ENCODE peak calls at places on chromosomes 2 and 18, in five cellular contexts. V is H1, F is sigmoid colon, Z is IMR-90, H is heart left ventricle. D is an unnamed sample.

GRCh38 chr2:174603280-174603679 is 5.7 kb upstream of the WIPF1 start:
- DNase-seq in F (peak; percentile 77), H (peak; percentile 65), V (no peak), Z (peak; percentile 67), D (peak; percentile 70)

GRCh38 chr2:219575566-219576504 is 3.7 kb downstream of the INHA start:
- DNase-seq in F (no peak), H (no peak), V (no peak), Z (no peak), D (no peak)

GRCh38 chr2:240355001-240355891 is 80.2 kb upstream of the GPC1 start:
- DNase-seq in V (no peak), H (no peak), Z (peak; percentile 76), F (no peak), D (no peak)

GRCh38 chr2:175282300-175282699 is 100.8 kb upstream of the ATP5MC3 start:
- DNase-seq in F (no peak), H (no peak), Z (peak; percentile 28), V (no peak), D (no peak)

GRCh38 chr2:105926960-105927678 is 182.4 kb downstream of the NCK2 start:
- DNase-seq in F (no peak), H (peak; percentile 61), V (no peak), Z (no peak), D (no peak)

GRCh38 chr2:41962912-41963652 is 84.7 kb upstream of the PKDCC start:
- DNase-seq in Z (no peak), V (no peak), F (no peak), H (no peak), D (no peak)

GRCh38 chr2:132568679-132569078 is 101.3 kb downstream of the LYPD1 start:
- DNase-seq in V (no peak), Z (no peak), H (no peak), F (no peak), D (no peak)

GRCh38 chr2:181468857-181469256 is 11.7 kb downstream of the ITGA4 start:
- DNase-seq in V (no peak), H (no peak), Z (no peak), F (no peak), D (no peak)

GRCh38 chr2:228674155-228674554 is 492.7 kb upstream of the SPHKAP start:
- DNase-seq in V (no peak), Z (no peak), F (no peak), H (no peak), D (no peak)

GRCh38 chr2:172734711-172735645 is 667 bp upstream of the RAPGEF4 start:
- DNase-seq in F (no peak), Z (no peak), V (no peak), H (no peak), D (no peak)

GRCh38 chr2:143558665-143559064 is 429.4 kb downstream of the ARHGAP15 start:
- DNase-seq in Z (peak; percentile 81), V (no peak), F (no peak), H (no peak), D (no peak)

GRCh38 chr2:67851946-67852345 is 210.9 kb downstream of the C1D start:
- DNase-seq in Z (no peak), H (no peak), V (no peak), F (no peak), D (no peak)

GRCh38 chr18:27899893-27900292 is 277.0 kb downstream of the CDH2 start:
- DNase-seq in V (no peak), F (no peak), Z (no peak), H (no peak), D (no peak)

GRCh38 chr2:27117995-27118524 is 868 bp downstream of the CGREF1 start:
- DNase-seq in V (no peak), F (no peak), H (no peak), Z (no peak), D (no peak)

GRCh38 chr18:57649536-57650495 is 28.2 kb upstream of the NARS1 start:
- DNase-seq in Z (peak; percentile 70), H (no peak), V (no peak), F (no peak), D (no peak)

GRCh38 chr2:229129738-229130371 is 141.2 kb downstream of the PID1 start:
- DNase-seq in Z (no peak), F (no peak), V (no peak), H (no peak), D (peak; percentile 70)

GRCh38 chr18:12828116-12829051 is 55.7 kb downstream of the PTPN2 start:
- DNase-seq in V (no peak), F (no peak), H (no peak), Z (peak; percentile 65), D (no peak)

GRCh38 chr18:75213610-75214009 is 3.0 kb downstream of the TSHZ1 start:
- DNase-seq in V (no peak), Z (peak; percentile 36), F (no peak), H (no peak), D (no peak)

GRCh38 chr18:75210274-75211001 is at the start of gene TSHZ1:
- DNase-seq in H (peak; percentile 75), Z (peak; percentile 88), F (peak; percentile 86), V (no peak), D (peak; percentile 89)

GRCh38 chr18:75212626-75213110 is 2.1 kb downstream of the TSHZ1 start:
- DNase-seq in Z (no peak), F (no peak), V (no peak), H (no peak), D (no peak)

GRCh38 chr18:75211002-75211621 is 515 bp downstream of the TSHZ1 start:
- DNase-seq in V (no peak), Z (peak; percentile 18), F (no peak), H (no peak), D (no peak)

DNA sequence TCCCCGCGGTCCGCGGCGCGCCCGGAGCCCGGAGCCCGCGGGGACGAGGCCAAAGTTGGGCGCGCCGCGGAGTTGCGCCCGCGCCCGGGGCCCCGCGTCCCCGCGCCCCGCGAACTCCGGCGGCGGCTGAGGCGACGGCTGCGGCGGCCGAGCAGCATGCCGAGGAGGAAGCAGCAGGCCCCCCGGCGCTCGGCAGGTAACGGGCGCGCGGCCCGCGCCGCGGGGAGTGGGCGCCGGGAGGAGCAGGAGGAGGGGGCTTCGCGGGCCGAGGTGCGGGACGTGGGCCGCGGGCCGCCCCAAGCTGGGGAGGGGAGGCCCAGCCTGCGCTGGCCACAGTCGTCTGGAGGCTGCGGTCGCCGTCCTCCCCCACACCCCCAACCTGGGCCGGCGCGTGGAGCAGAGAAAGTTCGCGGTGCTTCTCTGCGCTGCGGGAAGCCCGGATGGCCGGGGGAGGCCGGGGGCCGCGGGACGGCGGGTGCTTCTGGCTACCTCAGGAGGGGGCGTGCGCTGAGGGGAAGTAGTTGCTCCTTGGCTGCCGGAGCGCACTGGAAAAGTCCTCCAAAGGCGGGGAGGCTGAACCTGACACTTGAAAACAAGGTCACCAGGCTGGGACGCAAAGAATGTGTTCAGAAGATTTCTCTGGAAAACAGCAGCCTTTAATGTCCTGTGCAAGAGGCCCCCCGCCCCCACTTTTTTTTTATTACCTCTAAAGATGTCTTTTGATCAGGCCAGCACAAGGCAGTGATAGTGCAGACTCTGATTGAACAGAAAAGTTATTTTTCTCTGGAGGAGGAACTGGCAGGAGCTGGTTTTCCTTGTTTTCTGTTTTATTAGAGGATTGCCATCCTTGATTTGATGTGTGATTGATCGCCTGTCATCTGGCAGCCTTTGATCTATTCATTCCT is 1.4 kb downstream of the TSHZ1 start:
- DNase-seq in V (peak; percentile 76), Z (peak; percentile 19), F (peak; percentile 80), H (peak; percentile 65), D (peak; percentile 33)
- TF ChIP-seq POLR2A in V (no peak), Z (no peak), F (no peak), H (no peak), D (no peak)

DNA sequence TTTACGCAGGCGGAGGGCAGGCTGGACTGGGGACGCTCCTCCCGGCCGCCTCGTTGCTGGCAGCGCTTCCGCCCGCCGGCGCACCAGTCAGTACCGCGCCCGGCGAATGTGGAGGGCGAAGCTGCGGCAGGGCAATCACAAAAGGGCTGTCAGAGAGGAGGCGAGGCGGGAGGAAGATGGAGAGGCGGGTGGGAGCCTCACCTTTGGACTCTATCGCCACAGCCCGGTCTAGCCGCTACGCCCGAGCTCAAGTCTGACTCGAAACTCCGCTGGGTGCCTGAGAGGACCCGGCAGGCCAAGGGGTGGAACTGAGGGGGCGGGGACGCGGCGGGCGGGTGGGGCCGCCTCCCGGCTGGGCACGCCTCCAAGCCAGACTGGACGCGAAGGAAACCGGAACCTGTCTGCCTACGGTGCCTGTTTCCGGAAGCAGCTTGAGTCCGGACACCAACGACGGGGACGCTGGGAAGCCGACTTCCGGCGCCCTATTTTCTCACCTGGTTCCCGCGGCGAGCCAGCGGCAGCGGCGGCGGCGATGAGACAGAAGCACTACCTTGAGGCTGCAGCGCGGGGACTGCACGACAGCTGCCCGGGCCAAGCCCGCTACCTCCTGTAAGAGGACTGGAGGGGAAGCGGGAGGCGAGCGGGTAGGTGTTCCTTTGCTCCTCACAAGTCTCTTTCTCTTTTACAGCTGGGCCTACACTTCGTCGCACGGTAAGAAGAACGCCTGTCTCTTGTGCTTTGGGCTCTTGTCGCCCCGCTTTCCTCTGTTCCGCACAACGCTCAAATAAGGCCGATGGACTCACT is at the start of gene RMP24:
- DNase-seq in H (peak; percentile 95), V (peak; percentile 94), Z (peak; percentile 96), F (peak; percentile 98), D (peak; percentile 97)
- TF ChIP-seq POLR2A in H (no peak), V (peak; percentile 64), Z (peak; percentile 82), F (peak; percentile 50), D (peak; percentile 65)

GRCh38 chr2:162280654-162281053 is 37.4 kb upstream of the FAP start:
- DNase-seq in V (no peak), H (no peak), Z (no peak), F (no peak), D (no peak)
- TF ChIP-seq POLR2A in V (no peak), H (no peak), Z (no peak), F (no peak), D (no peak)

GRCh38 chr2:118089015-118089800 is 937 bp downstream of the INSIG2 start:
- DNase-seq in V (no peak), H (no peak), Z (peak; percentile 58), F (no peak), D (peak; percentile 53)

GRCh38 chr2:118091140-118091478 is 2.8 kb downstream of the INSIG2 start:
- DNase-seq in Z (no peak), H (no peak), F (no peak), V (no peak), D (no peak)

GRCh38 chr2:118086024-118086633 is 2.1 kb upstream of the INSIG2 start:
- DNase-seq in F (no peak), H (no peak), V (no peak), Z (no peak), D (no peak)

GRCh38 chr2:118090387-118091139 is 2.3 kb downstream of the INSIG2 start:
- DNase-seq in V (no peak), Z (no peak), F (no peak), H (no peak), D (no peak)

DNA sequence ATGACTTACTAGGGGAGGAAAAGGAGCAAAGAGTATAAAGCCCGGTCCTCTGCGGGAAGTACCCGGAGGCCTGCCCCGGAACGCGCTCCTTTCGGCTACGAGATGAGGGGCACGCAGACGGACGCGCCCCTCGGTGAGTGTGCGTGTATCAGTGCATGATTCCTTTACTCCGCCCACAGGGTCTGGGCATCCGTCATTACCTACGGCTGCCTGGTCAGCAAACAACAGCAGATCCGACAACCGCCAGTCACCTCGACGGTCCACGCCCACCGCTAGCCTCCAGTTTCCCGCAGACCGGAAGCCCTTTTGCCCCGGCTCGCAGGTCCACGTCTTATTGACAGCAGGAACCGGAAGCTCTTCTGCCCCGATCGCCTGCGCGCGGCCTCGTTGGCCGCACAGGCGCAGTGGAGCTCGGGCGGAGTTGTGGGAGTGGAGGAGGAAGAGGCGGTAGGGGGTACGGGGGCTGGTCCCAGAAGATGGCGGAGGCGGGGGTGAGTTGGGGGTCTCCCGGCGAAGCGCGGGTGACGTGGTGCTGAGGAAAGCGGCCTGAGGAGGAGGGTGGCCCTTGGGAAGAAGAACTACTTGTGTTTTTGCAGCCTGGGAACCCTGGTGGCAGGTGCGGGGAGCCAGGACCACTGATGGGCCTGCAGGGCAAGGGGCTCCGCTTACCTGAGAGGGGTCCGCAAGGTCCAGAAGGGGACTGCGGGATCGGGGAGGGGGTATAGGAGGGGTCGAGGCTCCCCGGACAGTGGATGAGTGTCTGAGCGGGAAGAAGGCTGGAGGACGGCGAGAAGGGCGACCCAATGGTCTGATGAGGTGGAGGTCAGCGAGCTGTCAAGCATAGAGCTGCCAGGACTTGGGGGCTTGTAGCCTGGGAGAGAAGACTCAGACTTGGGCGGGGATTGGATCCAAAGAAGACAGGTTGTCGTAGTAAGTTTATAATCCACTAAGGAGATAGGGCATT is at the start of gene INSIG2:
- DNase-seq in H (peak; percentile 93), V (peak; percentile 92), F (peak; percentile 94), Z (peak; percentile 91), D (peak; percentile 97)
- TF ChIP-seq POLR2A in H (no peak), V (no peak), F (peak; percentile 68), Z (no peak), D (peak; percentile 60)

D was measured in Peyer's patch.